ENCODE peak calls at places on chromosomes 13 and 19, in seven cellular contexts. Q is AG09319, B is caudate nucleus, P is transverse colon, X is AG04450, A is body of pancreas, G is AG20443. H is an unnamed sample.

GRCh38 chr13:25887962-25888655 is 163.7 kb downstream of the SHISA2 start:
- DNase-seq in Q (no peak), B (no peak), P (no peak), X (no peak), A (no peak), G (no peak), H (no peak)

GRCh38 chr19:39264306-39265290 is 3.6 kb upstream of the IFNL2 start:
- DNase-seq in Q (no peak), B (no peak), P (no peak), X (no peak), A (no peak), G (peak), H (no peak)

GRCh38 chr19:18815673-18816072 is 16.1 kb upstream of the UPF1 start:
- DNase-seq in Q (no peak), B (no peak), P (no peak), X (no peak), A (no peak), G (no peak), H (no peak)

GRCh38 chr19:14614099-14614412 is 31.2 kb downstream of the CLEC17A start:
- DNase-seq in Q (no peak), B (no peak), P (no peak), X (no peak), A (peak), G (no peak), H (no peak)

GRCh38 chr13:97976551-97977375 is 23.3 kb downstream of the IPO5 start:
- DNase-seq in Q (no peak), B (no peak), P (peak), X (no peak), A (no peak), G (peak), H (peak)

GRCh38 chr19:44653977-44654784 is 10.5 kb downstream of the PVR start:
- DNase-seq in Q (no peak), B (no peak), P (peak), X (no peak), A (peak), G (peak), H (no peak)

GRCh38 chr13:22735381-22735995 is 445.3 kb upstream of the SGCG start:
- DNase-seq in Q (no peak), B (no peak), P (no peak), X (no peak), A (no peak), G (no peak), H (no peak)

GRCh38 chr13:72062566-72062965 is 195.6 kb upstream of the DACH1 start:
- DNase-seq in Q (no peak), B (no peak), P (peak), X (no peak), A (no peak), G (no peak), H (no peak)

GRCh38 chr19:43643326-43643725 is 3.7 kb upstream of the CADM4 start:
- DNase-seq in Q (no peak), B (no peak), P (no peak), X (no peak), A (no peak), G (no peak), H (no peak)

GRCh38 chr13:93959796-93960533 is 519.5 kb downstream of the DCT start:
- DNase-seq in Q (no peak), B (no peak), P (no peak), X (no peak), A (no peak), G (no peak), H (no peak)

GRCh38 chr19:46080561-46080960 is 39.8 kb upstream of the IGFL4 start:
- DNase-seq in Q (no peak), B (no peak), P (no peak), X (peak), A (peak), G (peak), H (no peak)

GRCh38 chr19:6241680-6242079 is 38.1 kb downstream of the MLLT1 start:
- DNase-seq in Q (no peak), B (peak), P (no peak), X (no peak), A (peak), G (no peak), H (peak)

GRCh38 chr13:109394311-109394988 is 391.9 kb downstream of the IRS2 start:
- DNase-seq in Q (no peak), B (no peak), P (no peak), X (no peak), A (no peak), G (no peak), H (no peak)

GRCh38 chr13:20512042-20512683 is 13.5 kb downstream of the CRYL1 start:
- DNase-seq in Q (no peak), B (no peak), P (no peak), X (no peak), A (no peak), G (no peak), H (no peak)

GRCh38 chr19:15234525-15235130 is 2.4 kb upstream of the EPHX3 start:
- DNase-seq in Q (no peak), B (no peak), P (no peak), X (no peak), A (no peak), G (no peak), H (no peak)

GRCh38 chr19:30091856-30092255 is 149.8 kb downstream of the URI1 start:
- DNase-seq in Q (no peak), B (no peak), P (no peak), X (no peak), A (no peak), G (no peak), H (no peak)

GRCh38 chr19:36373638-36374156 is 5.3 kb downstream of the ZFP14 start:
- DNase-seq in Q (no peak), B (no peak), P (no peak), X (no peak), A (no peak), G (no peak), H (no peak)

GRCh38 chr19:47495478-47496372 is 11.7 kb upstream of the KPTN start:
- DNase-seq in Q (no peak), B (peak), P (no peak), X (no peak), A (no peak), G (no peak), H (no peak)

GRCh38 chr13:76887070-76887563 is 912 bp upstream of the KCTD12 start:
- DNase-seq in Q (no peak), B (no peak), P (no peak), X (no peak), A (no peak), G (no peak), H (no peak)

GRCh38 chr19:55546822-55547614 is 1.7 kb upstream of the SBK3 start:
- DNase-seq in Q (no peak), B (no peak), P (peak), X (peak), A (peak), G (peak), H (no peak)

GRCh38 chr13:21674271-21675009 is 3.6 kb downstream of the FGF9 start:
- DNase-seq in Q (no peak), B (peak), P (peak), X (no peak), A (no peak), G (peak), H (no peak)

H was measured in type B pancreatic cell.